ENCODE peak calls at places on chromosomes 16 and 17, in four cellular contexts. Q is fibroblast of lung, O is astrocyte, V is breast epithelium. I is an unnamed sample.

GRCh38 chr17:17911003-17911613 is 61.1 kb downstream of the TOM1L2 start:
- DNase-seq in O (no peak), Q (no peak), V (no peak), I (no peak)

GRCh38 chr16:56950881-56951771 is 10.6 kb upstream of the CETP start:
- DNase-seq in Q (no peak), O (no peak), V (no peak), I (no peak)

GRCh38 chr17:8288336-8289102 is at the start of gene RANGRF:
- DNase-seq in V (peak; percentile 92), O (peak; percentile 54), Q (peak; percentile 87), I (peak; percentile 56)

GRCh38 chr16:12260647-12261262 is 284.2 kb downstream of the SNX29 start:
- DNase-seq in Q (peak; percentile 58), V (no peak), O (no peak), I (no peak)

GRCh38 chr17:81672954-81673353 is 6.4 kb downstream of the CCDC137 start:
- DNase-seq in O (no peak), Q (no peak), V (no peak), I (no peak)

GRCh38 chr17:28744104-28744801 is 442 bp downstream of the TRAF4 start:
- DNase-seq in Q (peak; percentile 65), O (no peak), V (no peak), I (no peak)

GRCh38 chr17:77645441-77646430 is 312.8 kb upstream of the TNRC6C start:
- DNase-seq in V (no peak), O (peak; percentile 8), Q (peak; percentile 15), I (no peak)

GRCh38 chr16:73020409-73020884 is 27.5 kb downstream of the ZFHX3 start:
- DNase-seq in O (peak; percentile 94), Q (peak; percentile 96), V (no peak), I (no peak)

GRCh38 chr17:7294614-7295153 is at the start of gene YBX2:
- DNase-seq in V (peak; percentile 83), O (no peak), Q (no peak), I (no peak)

GRCh38 chr16:49748322-49748721 is 107.6 kb downstream of the ZNF423 start:
- DNase-seq in Q (no peak), V (no peak), O (peak; percentile 73), I (no peak)

GRCh38 chr16:75624921-75625334 is 1.8 kb upstream of the ADAT1 start:
- DNase-seq in Q (peak; percentile 23), O (peak; percentile 62), V (no peak), I (no peak)

GRCh38 chr16:87812200-87812656 is 46.4 kb upstream of the KLHDC4 start:
- DNase-seq in Q (no peak), V (no peak), O (no peak), I (no peak)

GRCh38 chr17:56109811-56110210 is 43.5 kb upstream of the ANKFN1 start:
- DNase-seq in O (no peak), Q (no peak), V (no peak), I (no peak)

GRCh38 chr17:16934133-16934795 is 37.7 kb downstream of the TNFRSF13B start:
- DNase-seq in O (no peak), Q (no peak), V (peak; percentile 39), I (no peak)

GRCh38 chr17:83055911-83056582 is 23.4 kb upstream of the METRNL start:
- DNase-seq in Q (peak; percentile 82), V (peak; percentile 39), O (peak; percentile 88), I (no peak)

GRCh38 chr17:20063665-20064648 is 54.8 kb downstream of the SPECC1 start:
- DNase-seq in Q (peak; percentile 96), V (peak; percentile 66), O (peak; percentile 87), I (peak; percentile 64)

GRCh38 chr17:57567278-57567677 is 177.8 kb downstream of the CCDC182 start:
- DNase-seq in V (no peak), O (no peak), Q (no peak), I (no peak)

GRCh38 chr17:19714542-19715411 is 1.6 kb downstream of the SLC47A2 start:
- DNase-seq in Q (no peak), V (no peak), O (no peak), I (no peak)

GRCh38 chr16:65333298-65333697 is 211.4 kb upstream of the CDH11 start:
- DNase-seq in Q (peak; percentile 19), V (no peak), O (no peak), I (no peak)

GRCh38 chr17:8991514-8992285 is 26.2 kb upstream of the PIK3R5 start:
- DNase-seq in Q (peak; percentile 63), V (peak; percentile 70), O (peak; percentile 29), I (peak; percentile 40)

GRCh38 chr17:76805319-76805718 is 62.9 kb upstream of the MGAT5B start:
- DNase-seq in O (no peak), Q (peak; percentile 63), V (no peak), I (no peak)

GRCh38 chr16:17224859-17225258 is 245.9 kb downstream of the XYLT1 start:
- DNase-seq in O (peak; percentile 88), V (no peak), Q (peak; percentile 88), I (no peak)

GRCh38 chr17:39325528-39326240 is 75.7 kb downstream of the FBXL20 start:
- DNase-seq in O (no peak), V (no peak), Q (no peak), I (no peak)

GRCh38 chr17:80874866-80875445 is 116.7 kb upstream of the CHMP6 start:
- DNase-seq in Q (no peak), V (peak; percentile 48), O (no peak), I (no peak)

GRCh38 chr16:85929259-85929704 is 30.3 kb downstream of the IRF8 start:
- DNase-seq in O (no peak), V (no peak), Q (no peak), I (no peak)

GRCh38 chr17:41417576-41418015 is 6.8 kb downstream of the KRT37 start:
- DNase-seq in V (no peak), O (no peak), Q (no peak), I (peak; percentile 67)

GRCh38 chr16:87363771-87364476 is 19.7 kb downstream of the FBXO31 start:
- DNase-seq in O (no peak), V (no peak), Q (peak; percentile 72), I (no peak)

GRCh38 chr17:73899839-73900238 is 255.6 kb upstream of the SDK2 start:
- DNase-seq in V (no peak), O (no peak), Q (no peak), I (no peak)

GRCh38 chr17:45172541-45173286 is 11.0 kb downstream of the HEXIM2 start:
- DNase-seq in V (peak; percentile 66), Q (peak; percentile 73), O (peak; percentile 66), I (peak; percentile 94)

GRCh38 chr17:69870091-69870530 is 204.9 kb upstream of the KCNJ16 start:
- DNase-seq in V (no peak), Q (no peak), O (peak; percentile 91), I (peak; percentile 65)

GRCh38 chr17:80959330-80960036 is 32.2 kb upstream of the CHMP6 start:
- DNase-seq in Q (peak; percentile 92), O (peak; percentile 79), V (peak; percentile 65), I (no peak)

GRCh38 chr16:51968756-51969155 is 578.2 kb downstream of the TOX3 start:
- DNase-seq in V (no peak), O (no peak), Q (peak; percentile 53), I (no peak)

GRCh38 chr17:59814685-59815084 is 78.1 kb downstream of the TUBD1 start:
- DNase-seq in Q (peak; percentile 75), V (no peak), O (no peak), I (no peak)

GRCh38 chr17:6749519-6749918 is 6.3 kb upstream of the XAF1 start:
- DNase-seq in O (no peak), Q (peak; percentile 9), V (no peak), I (no peak)

GRCh38 chr16:8952281-8952751 is 11.4 kb downstream of the USP7 start:
- DNase-seq in O (no peak), V (no peak), Q (no peak), I (no peak)

GRCh38 chr16:8955828-8956227 is 7.9 kb downstream of the USP7 start:
- DNase-seq in Q (no peak), V (no peak), O (no peak), I (no peak)

GRCh38 chr16:8951447-8952280 is 12.0 kb downstream of the USP7 start:
- DNase-seq in Q (no peak), V (no peak), O (no peak), I (no peak)

GRCh38 chr16:8950580-8951077 is 13.1 kb downstream of the USP7 start:
- DNase-seq in Q (peak; percentile 63), V (no peak), O (peak; percentile 73), I (no peak)

DNA sequence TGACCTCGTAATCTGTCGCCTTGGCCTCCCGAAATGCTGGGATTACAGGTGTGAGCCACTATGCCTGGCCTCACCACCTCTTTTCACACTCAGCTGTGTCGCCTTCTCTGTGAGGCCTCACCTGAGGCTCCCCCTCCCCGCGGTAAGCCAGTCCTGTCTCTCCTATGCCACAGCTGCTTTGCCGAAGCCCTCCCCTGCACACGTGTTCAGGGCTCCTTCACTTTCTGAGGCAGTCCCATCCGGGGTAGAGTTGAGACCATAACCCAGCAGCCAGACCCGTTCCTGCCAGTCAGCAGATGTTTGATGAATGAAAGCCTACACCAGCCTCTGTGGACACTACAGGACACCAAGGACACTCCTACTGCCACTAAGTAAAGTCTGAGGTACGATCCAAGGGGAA is 10.6 kb downstream of the USP7 start:
- DNase-seq in Q (no peak), V (no peak), O (no peak), I (no peak)
- H3K4me1 ChIP-seq in Q (peaks cover 9% of the 10 kb centered on the region), V (no peaks in the 10 kb centered on the region), O (peaks cover 30% of the 10 kb centered on the region), I (peaks cover 14% of the 10 kb centered on the region)

GRCh38 chr17:32265896-32266388 is 310 bp downstream of the RHBDL3 start:
- DNase-seq in V (no peak), O (no peak), Q (no peak), I (no peak)

GRCh38 chr17:32266389-32267269 is 997 bp downstream of the RHBDL3 start:
- DNase-seq in Q (no peak), O (no peak), V (no peak), I (no peak)

GRCh38 chr17:32268734-32269288 is 3.2 kb downstream of the RHBDL3 start:
- DNase-seq in O (no peak), V (no peak), Q (no peak), I (no peak)

GRCh38 chr17:32269377-32269776 is 3.7 kb downstream of the RHBDL3 start:
- DNase-seq in O (no peak), V (no peak), Q (no peak), I (no peak)

GRCh38 chr17:32267690-32268205 is 2.1 kb downstream of the RHBDL3 start:
- DNase-seq in Q (no peak), O (no peak), V (no peak), I (no peak)
- H3K27ac ChIP-seq in Q (no peak overlapping the region), O (no peak overlapping the region), V (no peak overlapping the region), I (no peak overlapping the region)

DNA sequence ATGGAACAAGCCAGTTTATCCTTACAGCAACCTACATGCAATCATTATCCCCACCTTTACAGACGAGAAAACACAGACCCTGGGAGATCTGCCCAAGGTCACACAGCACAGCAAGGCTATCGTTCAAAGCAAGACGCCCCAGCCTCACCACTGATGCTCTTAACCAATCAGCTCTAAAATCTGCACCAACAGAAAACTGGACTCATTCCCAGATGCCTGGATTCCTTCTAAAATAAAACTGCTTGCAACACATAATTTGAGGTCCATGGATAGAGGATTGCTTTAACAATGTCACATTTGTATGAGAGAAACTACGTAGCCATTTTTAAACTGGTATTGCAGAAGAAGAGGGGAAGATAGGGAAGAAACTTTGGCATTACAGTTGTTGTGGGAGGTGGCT is 6.8 kb downstream of the COTL1 start:
- DNase-seq in O (no peak), V (no peak), Q (peak; percentile 87), I (no peak)
- TF ChIP-seq CTCF in O (no peak), V (no peak), Q (no peak), I (no peak)

DNA sequence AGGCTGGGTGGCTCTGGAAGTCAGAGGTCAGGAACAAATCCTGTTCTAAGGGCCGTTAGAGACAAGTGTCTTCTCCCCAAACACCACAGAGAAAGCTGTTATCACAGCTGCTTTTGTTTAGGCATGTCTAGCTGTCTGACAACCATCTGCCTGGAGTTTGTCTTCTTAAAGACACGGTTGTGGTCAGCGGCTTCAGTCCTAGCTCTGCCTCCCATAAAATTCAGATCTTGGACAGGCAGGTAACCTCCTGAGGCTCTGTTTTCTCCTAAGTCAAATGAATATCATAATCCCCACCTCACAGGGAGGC is 2.3 kb upstream of the ITGA3 start:
- DNase-seq in O (no peak), Q (no peak), V (no peak), I (no peak)
- H3K4me1 ChIP-seq in O (peaks cover 71% of the 10 kb centered on the region), Q (peaks cover 38% of the 10 kb centered on the region), V (peaks cover 11% of the 10 kb centered on the region), I (peaks cover 36% of the 10 kb centered on the region)